ENCODE peak calls at places on chromosome 13, in five cellular contexts. L, S, O, C and B are unnamed samples.
A peak's percentile ranks its signal among the peaks of the same experiment; 100 is the strongest.

GRCh38 chr13:103263448-103263847 is 197.2 kb upstream of the SLC10A2 start:
- DNase-seq in C (no peak), O (no peak), S (no peak), L (no peak), B (no peak)

GRCh38 chr13:34469212-34469983 is 472.7 kb upstream of the NBEA start:
- DNase-seq in C (no peak), L (no peak), O (no peak), S (no peak), B (no peak)

GRCh38 chr13:44368062-44368591 is 5.5 kb upstream of the SERP2 start:
- DNase-seq in L (no peak), S (no peak), C (no peak), O (no peak), B (no peak)

GRCh38 chr13:31627097-31627496 is 112.2 kb upstream of the RXFP2 start:
- DNase-seq in O (no peak), C (no peak), L (no peak), S (no peak), B (no peak)

GRCh38 chr13:29284726-29285125 is 310.8 kb downstream of the SLC7A1 start:
- DNase-seq in L (no peak), S (no peak), O (no peak), C (no peak), B (no peak)

GRCh38 chr13:84400711-84401110 is 518.4 kb upstream of the SLITRK1 start:
- DNase-seq in O (no peak), C (no peak), L (no peak), S (no peak), B (no peak)

GRCh38 chr13:44758595-44759221 is 182.6 kb upstream of the TSC22D1 start:
- DNase-seq in S (no peak), L (no peak), O (no peak), C (peak; percentile 22), B (no peak)

GRCh38 chr13:79385694-79386093 is 20.4 kb downstream of the RBM26 start:
- DNase-seq in L (no peak), O (peak; percentile 85), S (no peak), C (no peak), B (no peak)

GRCh38 chr13:98507060-98507797 is 69.7 kb downstream of the STK24 start:
- DNase-seq in C (peak; percentile 48), L (no peak), O (no peak), S (no peak), B (peak; percentile 85)

GRCh38 chr13:113582841-113583631 is 1.5 kb upstream of the TFDP1 start:
- DNase-seq in S (no peak), C (peak; percentile 38), O (no peak), L (peak; percentile 44), B (no peak)

GRCh38 chr13:98349731-98350305 is 172.7 kb upstream of the RNF113B start:
- DNase-seq in S (peak; percentile 15), L (peak; percentile 70), O (no peak), C (peak; percentile 21), B (no peak)

GRCh38 chr13:37681295-37682032 is 82.9 kb upstream of the POSTN start:
- DNase-seq in C (no peak), O (no peak), S (no peak), L (no peak), B (no peak)

GRCh38 chr13:113990321-113990837 is 16.5 kb upstream of the C13orf46 start:
- DNase-seq in S (no peak), O (no peak), L (no peak), C (no peak), B (no peak)

GRCh38 chr13:49302222-49302621 is 54.5 kb downstream of the CDADC1 start:
- DNase-seq in L (no peak), S (no peak), O (no peak), C (no peak), B (no peak)

GRCh38 chr13:49302817-49303216 is 55.1 kb downstream of the CDADC1 start:
- DNase-seq in L (no peak), C (no peak), S (no peak), O (no peak), B (no peak)

GRCh38 chr13:49298903-49299605 is 51.3 kb downstream of the CDADC1 start:
- DNase-seq in S (no peak), C (peak; percentile 95), O (no peak), L (peak; percentile 42), B (no peak)

GRCh38 chr13:49303533-49304252 is 56.0 kb downstream of the CDADC1 start:
- DNase-seq in S (no peak), C (peak; percentile 86), O (no peak), L (no peak), B (no peak)

DNA sequence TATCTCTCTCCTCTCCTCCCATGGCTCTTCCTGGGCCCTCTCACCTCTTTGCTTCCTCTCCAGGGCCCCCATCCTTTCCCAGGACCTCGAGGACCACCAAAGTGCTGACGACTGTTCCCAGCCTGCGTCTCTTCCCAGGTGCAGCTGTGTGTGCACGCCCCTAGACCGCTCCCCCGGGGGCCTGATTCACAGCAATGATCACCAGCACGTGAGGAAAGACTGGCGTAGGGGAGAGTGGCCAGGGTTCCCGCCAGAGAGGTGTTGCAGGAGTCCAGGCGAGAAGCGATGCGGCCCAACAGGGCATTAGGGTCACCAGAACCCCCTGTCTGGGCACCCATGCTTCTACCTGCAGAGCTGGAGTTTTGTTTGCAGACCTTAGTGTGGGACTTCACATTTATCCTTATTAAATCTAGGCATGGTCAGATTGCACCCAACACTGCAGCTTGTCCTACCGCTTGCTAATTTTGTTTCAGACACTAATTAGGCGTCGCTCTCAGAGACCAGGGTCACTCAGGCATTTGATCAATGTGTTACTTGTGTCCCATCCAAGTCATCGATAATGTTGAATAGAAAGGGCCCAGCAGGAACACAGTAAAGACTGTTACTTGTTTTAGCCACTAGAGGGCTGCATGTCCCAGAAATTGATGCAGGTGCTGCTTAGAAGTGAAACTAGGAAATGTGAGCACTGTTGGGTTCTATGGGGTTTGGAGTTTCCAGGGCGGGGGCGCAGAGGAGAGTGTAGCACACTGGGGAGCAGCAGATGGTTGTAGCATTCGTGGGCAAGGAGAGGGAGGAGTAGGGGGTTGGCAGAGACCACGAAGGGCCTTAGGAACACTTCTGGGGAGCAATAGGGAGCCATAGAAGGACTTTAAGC is 53.2 kb downstream of the CDADC1 start:
- DNase-seq in O (peak; percentile 42), S (peak; percentile 72), C (peak; percentile 77), L (peak; percentile 57), B (peak; percentile 28)
- TF ChIP-seq SUZ12 in O (no peak), S (no peak), C (no peak), L (no peak), B (no peak)

GRCh38 chr13:50386527-50387123 is 371.4 kb downstream of the KCNRG start:
- DNase-seq in S (peak; percentile 42), C (no peak), O (no peak), L (no peak), B (no peak)
- TF ChIP-seq SUZ12 in S (no peak), C (no peak), O (no peak), L (no peak), B (no peak)

GRCh38 chr13:107208889-107209288 is 641.0 kb upstream of the ARGLU1 start:
- DNase-seq in O (no peak), L (no peak), S (no peak), C (no peak), B (no peak)

GRCh38 chr13:107202371-107203023 is 634.6 kb upstream of the ARGLU1 start:
- DNase-seq in O (no peak), C (peak; percentile 54), S (no peak), L (no peak), B (no peak)

GRCh38 chr13:107203146-107203847 is 635.4 kb upstream of the ARGLU1 start:
- DNase-seq in C (peak; percentile 63), S (peak; percentile 21), L (peak; percentile 60), O (no peak), B (peak; percentile 65)

GRCh38 chr13:107209811-107210210 is 641.9 kb upstream of the ARGLU1 start:
- DNase-seq in L (no peak), C (no peak), O (no peak), S (no peak), B (no peak)

GRCh38 chr13:107205318-107206112 is 637.6 kb upstream of the ARGLU1 start:
- DNase-seq in O (no peak), S (peak; percentile 46), L (peak; percentile 88), C (peak; percentile 31), B (peak; percentile 48)
- TF ChIP-seq SUZ12 in O (no peak), S (no peak), L (no peak), C (no peak), B (no peak)

GRCh38 chr13:21399741-21400140 is 59.4 kb downstream of the ZDHHC20 start:
- DNase-seq in C (no peak), L (no peak), O (no peak), S (no peak), B (no peak)

DNA sequence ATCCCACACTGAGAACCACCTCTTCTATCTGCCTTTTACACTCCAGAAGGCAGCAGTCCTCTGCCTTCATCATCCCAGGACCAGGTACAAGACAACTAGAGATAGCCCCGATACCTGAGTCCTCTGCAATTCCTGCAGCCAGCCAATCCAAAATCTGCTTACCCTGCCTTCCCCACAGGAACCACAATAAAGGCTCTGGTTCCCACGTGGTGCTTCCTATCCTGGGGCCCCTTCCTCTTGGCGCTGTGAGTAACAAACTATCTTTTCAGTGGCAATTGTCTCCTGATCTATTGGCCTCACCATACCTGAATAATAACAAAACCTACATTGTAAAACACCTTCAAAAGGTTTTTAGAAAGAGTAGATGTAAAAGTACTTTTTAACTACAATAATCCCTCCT is 63.1 kb downstream of the ZDHHC20 start:
- DNase-seq in C (no peak), L (no peak), S (no peak), O (no peak), B (no peak)
- TF ChIP-seq SUZ12 in C (no peak), L (no peak), S (no peak), O (no peak), B (no peak)

DNA sequence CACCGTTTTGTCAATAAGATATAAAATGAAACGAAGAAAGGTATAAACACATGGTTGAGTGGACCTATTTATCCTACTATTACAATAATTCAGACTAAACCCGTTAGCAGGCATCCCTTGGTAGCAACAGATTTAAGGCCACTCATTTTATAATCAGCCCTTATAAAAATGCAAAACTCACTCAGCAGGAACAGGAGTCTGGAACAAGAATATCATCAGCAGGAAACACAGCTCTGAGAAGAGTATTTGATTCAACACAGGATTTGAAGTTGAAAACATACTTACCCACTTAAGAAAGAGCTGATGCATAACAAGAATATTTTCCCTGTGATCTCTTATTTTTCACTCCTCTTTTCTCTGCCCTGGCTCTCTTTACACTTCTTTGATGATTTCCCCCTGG is 1722.6 kb downstream of the SLITRK5 start:
- DNase-seq in O (no peak), C (no peak), S (no peak), L (no peak), B (no peak)
- TF ChIP-seq SUZ12 in O (no peak), C (no peak), S (no peak), L (no peak), B (no peak)